ENCODE peak calls at places on chromosomes 13 and 19, in eight cellular contexts. X is A549, R is cardiac muscle cell, A is heart right ventricle, H is dorsolateral prefrontal cortex, S is kidney epithelial cell, T is AG10803, K is lower lobe of right lung. D is an unnamed sample.

GRCh38 chr13:110683203-110683883 is 22.6 kb downstream of the CARS2 start:
- DNase-seq in X (no peak), K (no peak), R (peak; percentile 6), H (no peak), S (no peak), T (peak; percentile 32), A (no peak), D (no peak)

GRCh38 chr13:44237276-44237767 is 136.3 kb upstream of the SERP2 start:
- DNase-seq in X (no peak), R (peak; percentile 40), H (no peak), A (peak; percentile 90), T (peak; percentile 93), S (peak; percentile 63), K (no peak), D (peak; percentile 72)

GRCh38 chr19:23823952-23824389 is 65.3 kb upstream of the ZNF681 start:
- DNase-seq in A (no peak), H (no peak), R (peak; percentile 4), K (no peak), X (no peak), T (no peak), S (no peak), D (no peak)

GRCh38 chr19:29793116-29793727 is 18.6 kb upstream of the CCNE1 start:
- DNase-seq in X (no peak), A (no peak), K (no peak), S (no peak), T (no peak), H (no peak), R (no peak), D (no peak)

GRCh38 chr19:19356901-19357566 is 36.4 kb downstream of the MAU2 start:
- DNase-seq in K (no peak), A (no peak), S (no peak), R (no peak), T (no peak), X (no peak), H (no peak), D (no peak)

GRCh38 chr19:18029617-18030338 is 21.8 kb downstream of the ARRDC2 start:
- DNase-seq in T (peak; percentile 56), A (no peak), R (no peak), H (no peak), K (no peak), X (no peak), S (no peak), D (no peak)

GRCh38 chr13:76928456-76928855 is 19.9 kb upstream of the ACOD1 start:
- DNase-seq in X (no peak), S (no peak), K (no peak), H (no peak), A (no peak), T (no peak), R (no peak), D (no peak)

GRCh38 chr19:7159105-7159933 is 89.8 kb downstream of the ZNF557 start:
- DNase-seq in K (no peak), A (peak; percentile 88), T (peak; percentile 94), X (no peak), R (peak; percentile 48), H (no peak), S (no peak), D (no peak)

GRCh38 chr19:39846176-39846677 is at the start of gene FBL:
- DNase-seq in A (peak; percentile 94), X (peak; percentile 100), H (peak; percentile 94), R (peak; percentile 97), K (peak; percentile 97), T (peak; percentile 87), S (peak; percentile 56), D (no peak)

GRCh38 chr19:39845172-39845571 is 1.0 kb downstream of the FBL start:
- DNase-seq in H (no peak), S (no peak), R (no peak), A (no peak), T (no peak), X (no peak), K (no peak), D (no peak)

GRCh38 chr19:39845621-39846175 is 481 bp downstream of the FBL start:
- DNase-seq in R (peak; percentile 32), A (no peak), H (no peak), T (peak; percentile 15), X (peak; percentile 87), K (no peak), S (no peak), D (no peak)

GRCh38 chr19:39842693-39843435 is 3.3 kb downstream of the FBL start:
- DNase-seq in T (no peak), K (no peak), S (no peak), H (no peak), R (no peak), A (no peak), X (no peak), D (no peak)

DNA sequence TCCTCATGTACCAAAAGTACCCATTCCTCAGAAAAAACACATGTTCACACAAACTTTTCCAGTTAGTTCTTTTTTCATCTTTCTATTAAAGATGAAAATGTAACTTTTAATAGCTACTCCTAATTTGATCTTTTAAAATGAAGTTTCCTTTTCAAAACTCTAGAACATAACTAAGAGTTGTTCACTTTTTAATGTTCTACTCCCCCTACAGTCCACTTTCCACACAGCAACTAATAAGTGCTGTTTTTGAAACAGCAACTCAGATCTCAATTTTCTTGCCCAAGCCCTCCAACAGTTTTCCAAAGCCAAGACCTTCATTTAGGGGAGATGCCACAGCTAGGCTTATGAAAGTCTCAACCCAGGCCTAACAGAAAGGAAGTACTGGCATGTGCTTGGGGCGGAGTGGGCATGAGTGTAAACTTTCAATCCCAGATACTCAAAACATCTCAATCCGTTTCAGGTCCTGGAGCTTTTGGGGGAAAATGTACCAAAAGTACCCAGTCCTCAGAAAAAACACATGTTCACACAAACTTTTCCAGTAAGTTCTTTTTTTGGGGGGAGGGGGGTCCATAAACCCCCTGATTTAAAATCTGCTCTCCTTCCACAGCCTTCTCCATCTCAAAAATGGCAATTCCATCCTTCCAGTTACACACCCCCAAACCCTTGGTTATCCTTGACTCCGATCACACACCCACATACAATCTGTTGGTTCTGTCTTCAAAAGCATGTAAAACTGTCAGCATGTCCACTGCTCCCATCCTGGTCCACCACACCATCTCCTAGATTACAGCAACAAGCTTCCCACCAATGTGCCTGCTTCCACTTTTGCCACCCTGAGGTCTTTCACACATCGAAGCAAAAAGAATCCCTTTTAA is 2.0 kb downstream of the FBL start:
- DNase-seq in A (no peak), H (no peak), K (no peak), R (peak; percentile 53), T (peak; percentile 60), X (peak; percentile 89), S (no peak), D (no peak)
- TF ChIP-seq CTCF in A (peak; percentile 34), H (peak; percentile 63), K (peak; percentile 55), R (peak; percentile 71), T (peak; percentile 82), X (peak; percentile 81), S (peak; percentile 66), D (peak; percentile 70)

DNA sequence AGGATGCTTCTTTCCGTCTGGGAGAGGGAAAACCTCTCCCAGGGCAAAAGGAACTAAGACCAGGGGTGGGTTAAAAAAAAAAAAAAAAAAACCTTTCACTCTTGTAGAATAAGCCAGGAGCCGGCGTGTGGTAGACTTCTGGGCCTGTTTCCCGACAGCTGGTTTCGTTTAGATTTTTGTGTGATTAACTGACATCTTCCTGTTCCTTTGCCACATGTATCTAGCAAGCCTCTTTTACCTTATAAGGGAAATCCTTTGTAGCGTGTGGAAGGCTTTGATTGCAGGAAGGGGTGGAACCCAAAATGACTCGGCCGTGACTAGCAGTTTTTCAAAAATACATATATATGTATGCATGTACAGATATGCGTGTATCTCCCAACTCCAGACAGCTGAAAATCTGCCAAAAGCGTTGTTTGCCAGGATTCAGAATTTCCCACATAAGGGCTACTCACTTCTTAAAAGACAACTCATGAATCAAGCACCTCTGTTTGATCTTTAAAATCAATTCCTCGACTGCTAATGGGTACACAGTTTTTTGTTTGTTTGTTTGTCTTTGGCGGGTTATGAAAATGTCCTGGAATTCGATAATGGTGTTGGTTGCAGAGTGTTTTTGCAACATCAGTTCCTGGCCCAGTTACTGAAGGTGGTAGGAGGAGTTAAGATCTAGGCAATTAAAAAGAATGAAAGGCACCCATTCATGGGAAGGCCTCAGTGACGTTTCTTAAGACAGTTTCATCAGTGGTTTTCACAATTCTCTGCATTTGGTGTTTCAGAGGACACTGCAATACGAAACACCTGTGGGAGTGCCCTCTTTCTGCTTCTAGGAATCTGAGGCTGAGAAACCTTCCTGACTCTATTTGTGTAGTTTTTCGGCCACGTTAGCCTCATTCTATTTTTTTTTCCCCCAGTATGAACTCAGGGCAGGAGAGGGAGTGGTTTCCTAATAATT is 2.7 kb downstream of the TPM4 start:
- DNase-seq in T (peak; percentile 98), R (peak; percentile 59), K (peak; percentile 66), H (no peak), X (no peak), S (peak; percentile 63), A (peak; percentile 86), D (peak; percentile 42)
- H3K4me3 ChIP-seq in T (peak overlapping the region; percentile 99), R (peak overlapping the region; percentile 86), K (peak overlapping the region; percentile 90), H (peak overlapping the region; percentile 69), X (peak overlapping the region; percentile 99), S (peak overlapping the region; percentile 99), A (peak overlapping the region; percentile 95), D (peak overlapping the region; percentile 72)

GRCh38 chr13:38759390-38759789 is 72.5 kb downstream of the FREM2 start:
- DNase-seq in S (no peak), R (no peak), H (no peak), T (no peak), K (no peak), A (no peak), X (no peak), D (no peak)

GRCh38 chr13:38767506-38768265 is 80.8 kb downstream of the FREM2 start:
- DNase-seq in K (no peak), R (peak; percentile 77), S (no peak), A (peak; percentile 9), T (no peak), X (no peak), H (no peak), D (no peak)

GRCh38 chr13:38766799-38767198 is 79.9 kb downstream of the FREM2 start:
- DNase-seq in A (no peak), R (no peak), K (no peak), S (no peak), H (no peak), T (no peak), X (no peak), D (no peak)

GRCh38 chr13:38758278-38758677 is 71.4 kb downstream of the FREM2 start:
- DNase-seq in K (no peak), X (no peak), R (no peak), S (no peak), H (no peak), A (no peak), T (no peak), D (no peak)

GRCh38 chr13:38763446-38764381 is 76.8 kb downstream of the FREM2 start:
- DNase-seq in S (peak; percentile 5), K (no peak), T (peak; percentile 42), R (peak; percentile 70), A (no peak), H (no peak), X (peak; percentile 1), D (no peak)
- TF ChIP-seq CTCF in S (peak; percentile 70), K (peak; percentile 44), T (peak; percentile 74), R (peak; percentile 77), A (peak; percentile 10), H (peak; percentile 81), X (peak; percentile 37), D (peak; percentile 80)

GRCh38 chr13:29901714-29902631 is 51.6 kb upstream of the UBL3 start:
- DNase-seq in R (no peak), K (no peak), H (no peak), A (no peak), X (no peak), T (peak; percentile 97), S (peak; percentile 93), D (peak; percentile 80)
- H3K4me3 ChIP-seq in R (no peak overlapping the region), K (no peak overlapping the region), H (no peak overlapping the region), A (no peak overlapping the region), X (no peak overlapping the region), T (peak overlapping the region; percentile 29), S (no peak overlapping the region), D (no peak overlapping the region)

GRCh38 chr13:42280537-42280936 is 8.6 kb downstream of the AKAP11 start:
- DNase-seq in K (no peak), H (no peak), T (no peak), S (no peak), A (no peak), R (no peak), X (no peak), D (no peak)
- TF ChIP-seq CTCF in K (no peak), H (no peak), T (no peak), S (no peak), A (no peak), R (no peak), X (no peak), D (no peak)

D was measured in epithelial cell of proximal tubule.